ENCODE peak calls at places on chromosomes 13 and 19, in seven cellular contexts. One of them, this sample, is unnamed. For H3K27me3 and H3K36me3, the result is how much of the 10 kb centered on the place peaks cover.

GRCh38 chr19:17766543-17767131 is 15.4 kb downstream of the FCHO1 start:
- DNase-seq in neural progenitor cell: peak
- DNase-seq in cardiac muscle cell: peak
- DNase-seq in PC-3: peak
- DNase-seq in SK-N-SH: no peak
- DNase-seq in lung: peak
- DNase-seq in GM23338: peak
- DNase-seq in this sample: peak

GRCh38 chr13:112443191-112444000 is 67.2 kb downstream of the SPACA7 start:
- DNase-seq in neural progenitor cell: peak
- DNase-seq in cardiac muscle cell: peak
- DNase-seq in PC-3: no peak
- DNase-seq in SK-N-SH: peak
- DNase-seq in lung: peak
- DNase-seq in GM23338: peak
- DNase-seq in this sample: no peak

GRCh38 chr13:100361504-100361903 is 227.1 kb downstream of the GGACT start:
- DNase-seq in neural progenitor cell: no peak
- DNase-seq in cardiac muscle cell: no peak
- DNase-seq in PC-3: peak
- DNase-seq in SK-N-SH: no peak
- DNase-seq in lung: no peak
- DNase-seq in GM23338: no peak
- DNase-seq in this sample: peak

GRCh38 chr13:46172531-46172991 is 9.4 kb downstream of the LCP1 start:
- DNase-seq in neural progenitor cell: no peak
- DNase-seq in cardiac muscle cell: no peak
- DNase-seq in PC-3: no peak
- DNase-seq in SK-N-SH: no peak
- DNase-seq in lung: no peak
- DNase-seq in GM23338: no peak
- DNase-seq in this sample: no peak

GRCh38 chr13:114121496-114122466 is 10.6 kb downstream of the RASA3 start:
- DNase-seq in neural progenitor cell: peak
- DNase-seq in cardiac muscle cell: no peak
- DNase-seq in PC-3: no peak
- DNase-seq in SK-N-SH: peak
- DNase-seq in lung: no peak
- DNase-seq in GM23338: no peak
- DNase-seq in this sample: no peak

GRCh38 chr19:5563008-5563431 is 4.7 kb downstream of the TINCR start:
- DNase-seq in neural progenitor cell: no peak
- DNase-seq in cardiac muscle cell: no peak
- DNase-seq in PC-3: no peak
- DNase-seq in SK-N-SH: peak
- DNase-seq in lung: no peak
- DNase-seq in GM23338: peak
- DNase-seq in this sample: no peak

GRCh38 chr19:13929340-13929739 is 8.9 kb downstream of the PODNL1 start:
- DNase-seq in neural progenitor cell: no peak
- DNase-seq in cardiac muscle cell: no peak
- DNase-seq in PC-3: no peak
- DNase-seq in SK-N-SH: peak
- DNase-seq in lung: no peak
- DNase-seq in GM23338: no peak
- DNase-seq in this sample: no peak

GRCh38 chr19:51001495-51001894 is at the start of gene KLK8:
- DNase-seq in neural progenitor cell: no peak
- DNase-seq in cardiac muscle cell: no peak
- DNase-seq in PC-3: no peak
- DNase-seq in SK-N-SH: no peak
- DNase-seq in lung: no peak
- DNase-seq in GM23338: peak
- DNase-seq in this sample: no peak

GRCh38 chr13:24307211-24308067 is 1.9 kb upstream of the C1QTNF9 start:
- DNase-seq in neural progenitor cell: peak
- DNase-seq in cardiac muscle cell: no peak
- DNase-seq in PC-3: peak
- DNase-seq in SK-N-SH: no peak
- DNase-seq in lung: peak
- DNase-seq in GM23338: no peak
- DNase-seq in this sample: no peak

GRCh38 chr13:26017196-26017921 is 34.5 kb downstream of the SHISA2 start:
- DNase-seq in neural progenitor cell: no peak
- DNase-seq in cardiac muscle cell: no peak
- DNase-seq in PC-3: no peak
- DNase-seq in SK-N-SH: no peak
- DNase-seq in lung: peak
- DNase-seq in GM23338: no peak
- DNase-seq in this sample: no peak

GRCh38 chr19:12838182-12838890 is at the start of gene MAST1:
- DNase-seq in neural progenitor cell: peak
- DNase-seq in cardiac muscle cell: peak
- DNase-seq in PC-3: peak
- DNase-seq in SK-N-SH: peak
- DNase-seq in lung: no peak
- DNase-seq in GM23338: peak
- DNase-seq in this sample: no peak
- H3K27me3 ChIP-seq in neural progenitor cell: half or more
- H3K27me3 ChIP-seq in cardiac muscle cell: under half
- H3K27me3 ChIP-seq in PC-3: under half
- H3K27me3 ChIP-seq in SK-N-SH: under half
- H3K27me3 ChIP-seq in lung: under half
- H3K27me3 ChIP-seq in GM23338: under half
- H3K27me3 ChIP-seq in this sample: half or more

GRCh38 chr19:36236946-36237310 is 22.0 kb downstream of the ZNF146 start:
- DNase-seq in neural progenitor cell: no peak
- DNase-seq in cardiac muscle cell: no peak
- DNase-seq in PC-3: no peak
- DNase-seq in SK-N-SH: no peak
- DNase-seq in lung: no peak
- DNase-seq in GM23338: no peak
- DNase-seq in this sample: no peak

DNA sequence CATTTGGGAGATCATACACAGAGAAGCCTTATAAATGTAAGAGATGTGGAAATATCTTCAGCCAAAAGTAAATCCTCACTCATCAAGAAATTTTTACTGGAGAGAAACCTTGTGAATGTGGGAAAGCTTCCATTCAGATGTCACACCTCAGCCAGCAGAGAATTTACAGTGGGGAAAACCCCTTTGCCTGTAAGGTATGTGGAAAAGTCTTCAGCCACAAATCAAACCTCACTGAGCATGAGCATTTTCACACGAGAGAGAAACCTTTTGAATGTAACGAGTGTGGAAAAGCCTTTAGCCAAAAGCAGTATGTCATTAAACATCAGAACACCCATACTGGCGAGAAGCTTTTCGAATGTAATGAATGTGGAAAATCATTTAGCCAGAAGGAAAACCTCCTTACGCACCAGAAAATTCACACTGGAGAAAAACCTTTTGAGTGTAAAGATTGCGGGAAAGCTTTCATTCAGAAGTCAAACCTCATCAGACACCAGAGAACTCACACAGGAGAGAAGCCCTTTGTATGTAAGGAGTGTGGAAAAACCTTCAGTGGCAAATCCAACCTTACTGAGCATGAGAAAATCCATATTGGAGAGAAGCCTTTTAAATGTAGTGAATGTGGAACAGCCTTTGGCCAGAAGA is 21.5 kb downstream of the ZNF146 start:
- DNase-seq in neural progenitor cell: no peak
- DNase-seq in cardiac muscle cell: no peak
- DNase-seq in PC-3: no peak
- DNase-seq in SK-N-SH: no peak
- DNase-seq in lung: no peak
- DNase-seq in GM23338: no peak
- DNase-seq in this sample: no peak
- H3K36me3 ChIP-seq in neural progenitor cell: under half
- H3K36me3 ChIP-seq in cardiac muscle cell: under half
- H3K36me3 ChIP-seq in PC-3: half or more
- H3K36me3 ChIP-seq in SK-N-SH: half or more
- H3K36me3 ChIP-seq in lung: under half
- H3K36me3 ChIP-seq in GM23338: under half
- H3K36me3 ChIP-seq in this sample: half or more

GRCh38 chr13:42041684-42042035 is 6.8 kb upstream of the DGKH start:
- DNase-seq in neural progenitor cell: peak
- DNase-seq in cardiac muscle cell: peak
- DNase-seq in PC-3: peak
- DNase-seq in SK-N-SH: peak
- DNase-seq in lung: peak
- DNase-seq in GM23338: peak
- DNase-seq in this sample: peak
- TF ChIP-seq CTCF in neural progenitor cell: peak
- TF ChIP-seq CTCF in cardiac muscle cell: peak
- TF ChIP-seq CTCF in PC-3: no peak
- TF ChIP-seq CTCF in SK-N-SH: peak
- TF ChIP-seq CTCF in lung: no peak
- TF ChIP-seq CTCF in GM23338: peak
- TF ChIP-seq CTCF in this sample: peak

DNA sequence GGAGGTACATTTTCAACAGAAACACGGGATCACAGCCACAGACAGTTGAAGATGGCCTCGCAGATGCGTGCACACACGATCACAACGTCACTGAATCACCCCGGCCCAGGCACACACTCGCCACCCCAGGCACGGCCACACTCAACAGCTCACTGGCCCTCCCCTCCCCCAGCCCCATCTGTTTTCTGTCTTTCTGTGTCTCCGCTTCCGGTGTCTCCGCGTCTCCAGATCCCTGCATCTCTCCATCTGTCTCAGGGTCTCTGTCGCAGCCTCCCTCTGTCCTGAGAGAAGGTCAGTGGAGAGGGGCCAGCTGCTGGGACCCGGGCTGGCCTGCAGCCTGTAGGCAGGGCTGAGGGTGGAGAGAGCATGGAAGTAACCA is 3.8 kb upstream of the ATP1A3 start:
- DNase-seq in neural progenitor cell: no peak
- DNase-seq in cardiac muscle cell: no peak
- DNase-seq in PC-3: no peak
- DNase-seq in SK-N-SH: peak
- DNase-seq in lung: no peak
- DNase-seq in GM23338: peak
- DNase-seq in this sample: no peak
- H3K27me3 ChIP-seq in neural progenitor cell: half or more
- H3K27me3 ChIP-seq in cardiac muscle cell: half or more
- H3K27me3 ChIP-seq in PC-3: under half
- H3K27me3 ChIP-seq in SK-N-SH: half or more
- H3K27me3 ChIP-seq in lung: under half
- H3K27me3 ChIP-seq in GM23338: half or more
- H3K27me3 ChIP-seq in this sample: half or more

GRCh38 chr19:1130801-1131717 is 27.3 kb downstream of the GPX4 start:
- DNase-seq in neural progenitor cell: no peak
- DNase-seq in cardiac muscle cell: no peak
- DNase-seq in PC-3: no peak
- DNase-seq in SK-N-SH: no peak
- DNase-seq in lung: no peak
- DNase-seq in GM23338: no peak
- DNase-seq in this sample: no peak

GRCh38 chr19:1129535-1129934 is 25.7 kb downstream of the GPX4 start:
- DNase-seq in neural progenitor cell: no peak
- DNase-seq in cardiac muscle cell: no peak
- DNase-seq in PC-3: no peak
- DNase-seq in SK-N-SH: no peak
- DNase-seq in lung: no peak
- DNase-seq in GM23338: no peak
- DNase-seq in this sample: no peak

GRCh38 chr19:1126984-1127760 is 23.4 kb downstream of the GPX4 start:
- DNase-seq in neural progenitor cell: no peak
- DNase-seq in cardiac muscle cell: no peak
- DNase-seq in PC-3: no peak
- DNase-seq in SK-N-SH: no peak
- DNase-seq in lung: no peak
- DNase-seq in GM23338: no peak
- DNase-seq in this sample: no peak

GRCh38 chr19:1125601-1126533 is 22.1 kb downstream of the GPX4 start:
- DNase-seq in neural progenitor cell: no peak
- DNase-seq in cardiac muscle cell: no peak
- DNase-seq in PC-3: peak
- DNase-seq in SK-N-SH: no peak
- DNase-seq in lung: no peak
- DNase-seq in GM23338: no peak
- DNase-seq in this sample: no peak

DNA sequence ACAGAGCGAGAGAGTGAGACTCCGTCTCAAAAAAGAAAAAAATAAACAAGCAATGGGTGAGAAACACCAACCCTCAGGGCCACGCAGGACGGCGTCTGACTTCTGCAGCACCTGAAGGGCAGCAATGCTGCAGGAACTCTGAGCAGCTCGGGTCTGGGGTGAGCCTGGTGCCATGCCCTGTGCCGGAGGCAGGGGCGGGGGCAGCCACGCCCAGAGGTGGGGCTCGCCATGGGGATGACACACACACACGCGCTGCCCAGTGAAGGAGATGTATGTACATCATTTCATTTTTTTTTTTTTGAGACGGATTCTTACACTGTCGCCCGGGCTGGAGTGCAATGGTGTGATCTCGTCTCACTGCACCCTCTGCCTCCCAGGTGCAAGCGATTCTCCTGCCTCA is 24.3 kb downstream of the GPX4 start:
- DNase-seq in neural progenitor cell: no peak
- DNase-seq in cardiac muscle cell: no peak
- DNase-seq in PC-3: no peak
- DNase-seq in SK-N-SH: no peak
- DNase-seq in lung: no peak
- DNase-seq in GM23338: no peak
- DNase-seq in this sample: no peak
- H3K36me3 ChIP-seq in neural progenitor cell: under half
- H3K36me3 ChIP-seq in cardiac muscle cell: under half
- H3K36me3 ChIP-seq in PC-3: under half
- H3K36me3 ChIP-seq in SK-N-SH: under half
- H3K36me3 ChIP-seq in lung: under half
- H3K36me3 ChIP-seq in GM23338: under half
- H3K36me3 ChIP-seq in this sample: under half

GRCh38 chr13:30617315-30618185 is at the start of gene USPL1:
- DNase-seq in neural progenitor cell: peak
- DNase-seq in cardiac muscle cell: peak
- DNase-seq in PC-3: peak
- DNase-seq in SK-N-SH: peak
- DNase-seq in lung: peak
- DNase-seq in GM23338: peak
- DNase-seq in this sample: peak
- TF ChIP-seq CTCF in neural progenitor cell: peak
- TF ChIP-seq CTCF in cardiac muscle cell: no peak
- TF ChIP-seq CTCF in PC-3: no peak
- TF ChIP-seq CTCF in SK-N-SH: no peak
- TF ChIP-seq CTCF in lung: no peak
- TF ChIP-seq CTCF in GM23338: peak
- TF ChIP-seq CTCF in this sample: peak